ENCODE peak calls at places on chromosomes 2 and 18, in ten cellular contexts. O is LoVo, F is gastrocnemius medialis, C is HuH-7, J is GM10248, Y is endothelial cell, T is Caki2, H is caudate nucleus, P is dorsolateral prefrontal cortex, N is Daoy. M is an unnamed sample.

GRCh38 chr2:224038049-224038829 is 847 bp downstream of the SERPINE2 start:
- DNase-seq in P (peak), O (peak), F (no peak), C (peak), N (peak), H (no peak), J (peak), Y (peak), T (peak), M (peak)

GRCh38 chr2:55017880-55018279 is 32.4 kb downstream of the RTN4 start:
- DNase-seq in P (no peak), N (no peak), O (no peak), C (no peak), T (no peak), Y (no peak), H (no peak), J (no peak), F (no peak), M (no peak)

GRCh38 chr2:68974251-68974650 is at the start of gene GKN1:
- DNase-seq in Y (no peak), C (no peak), T (no peak), F (no peak), H (no peak), P (no peak), N (peak), O (no peak), J (no peak), M (no peak)

GRCh38 chr2:199465988-199466703 is 8.4 kb upstream of the SATB2 start:
- DNase-seq in P (no peak), H (no peak), F (no peak), J (no peak), Y (no peak), N (no peak), O (no peak), T (no peak), C (no peak), M (no peak)

GRCh38 chr2:170816499-170817246 is at the start of gene GAD1:
- DNase-seq in F (peak), Y (peak), N (peak), H (peak), C (peak), O (peak), J (peak), P (peak), T (peak), M (peak)

GRCh38 chr2:196324212-196324611 is 152.8 kb upstream of the STK17B start:
- DNase-seq in P (no peak), N (no peak), F (no peak), H (no peak), T (no peak), O (no peak), J (no peak), Y (no peak), C (no peak), M (no peak)

GRCh38 chr18:47756364-47757016 is 174.0 kb downstream of the SMAD2 start:
- DNase-seq in F (peak), C (peak), H (no peak), P (peak), T (no peak), O (peak), J (peak), Y (peak), N (peak), M (peak)

GRCh38 chr2:144456680-144457079 is 63.2 kb downstream of the ZEB2 start:
- DNase-seq in T (no peak), H (no peak), F (peak), J (no peak), Y (no peak), O (no peak), N (peak), C (peak), P (no peak), M (no peak)

GRCh38 chr2:109284816-109285215 is 155.8 kb downstream of the SH3RF3 start:
- DNase-seq in C (no peak), Y (no peak), P (no peak), O (no peak), N (peak), H (no peak), T (no peak), J (no peak), F (peak), M (peak)

GRCh38 chr2:81324046-81324445 is 1019.5 kb upstream of the LRRTM1 start:
- DNase-seq in H (no peak), F (no peak), O (no peak), J (no peak), P (no peak), T (peak), C (peak), Y (peak), N (no peak), M (peak)

GRCh38 chr18:78912336-78912735 is 67.3 kb upstream of the SALL3 start:
- DNase-seq in Y (no peak), J (no peak), C (no peak), N (no peak), T (no peak), H (no peak), F (no peak), O (no peak), P (no peak), M (no peak)

GRCh38 chr2:242052421-242052820 is 182.9 kb downstream of the RTP5 start:
- DNase-seq in Y (no peak), J (no peak), O (no peak), H (no peak), P (no peak), C (no peak), T (no peak), F (no peak), N (no peak), M (no peak)

GRCh38 chr2:11750422-11750821 is 4.0 kb downstream of the LPIN1 start:
- DNase-seq in T (no peak), P (no peak), Y (no peak), N (no peak), O (no peak), J (peak), F (no peak), C (no peak), H (peak), M (no peak)

GRCh38 chr2:235689427-235689853 is 195.6 kb downstream of the AGAP1 start:
- DNase-seq in P (peak), H (peak), O (no peak), J (no peak), T (no peak), N (no peak), F (no peak), Y (no peak), C (no peak), M (no peak)

GRCh38 chr2:64338910-64339500 is 115.0 kb upstream of the LGALSL start:
- DNase-seq in N (peak), P (no peak), O (peak), C (no peak), F (no peak), Y (no peak), J (no peak), H (no peak), T (peak), M (peak)

GRCh38 chr2:144237845-144238637 is 281.9 kb downstream of the ZEB2 start:
- DNase-seq in C (no peak), T (no peak), P (no peak), N (no peak), J (no peak), F (peak), O (no peak), Y (no peak), H (no peak), M (no peak)

GRCh38 chr2:112621792-112622527 is 23.8 kb upstream of the SLC20A1 start:
- DNase-seq in T (no peak), J (no peak), H (no peak), P (no peak), Y (no peak), C (no peak), F (no peak), O (no peak), N (peak), M (no peak)

GRCh38 chr2:88099798-88100488 is 27.9 kb downstream of the FABP1 start:
- DNase-seq in H (no peak), T (peak), J (no peak), O (no peak), Y (peak), P (no peak), N (peak), C (no peak), F (peak), M (peak)

GRCh38 chr2:167637726-167638125 is 609.7 kb downstream of the STK39 start:
- DNase-seq in T (no peak), Y (no peak), N (no peak), F (no peak), H (no peak), P (no peak), C (no peak), J (no peak), O (no peak), M (no peak)

GRCh38 chr2:176118606-176119370 is 2.2 kb downstream of the HOXD10 start:
- DNase-seq in P (no peak), J (no peak), N (peak), C (peak), O (peak), T (no peak), Y (no peak), F (no peak), H (no peak), M (peak)

GRCh38 chr2:11100976-11101375 is 54.3 kb upstream of the SLC66A3 start:
- DNase-seq in T (no peak), H (no peak), N (no peak), O (no peak), Y (no peak), F (no peak), P (no peak), J (no peak), C (no peak), M (no peak)

GRCh38 chr2:44926957-44927356 is 14.5 kb upstream of the SIX3 start:
- DNase-seq in O (no peak), T (no peak), H (no peak), N (no peak), P (no peak), F (no peak), C (no peak), Y (no peak), J (no peak), M (no peak)

GRCh38 chr2:161136696-161137324 is 23.4 kb upstream of the TANK start:
- DNase-seq in N (peak), H (no peak), C (no peak), P (no peak), O (no peak), Y (no peak), J (peak), F (no peak), T (peak), M (peak)

GRCh38 chr18:21391074-21391673 is 149.1 kb downstream of the GREB1L start:
- DNase-seq in Y (no peak), F (no peak), N (peak), P (no peak), T (peak), O (peak), J (no peak), H (no peak), C (no peak), M (no peak)

GRCh38 chr2:120691410-120691809 is 44.3 kb upstream of the GLI2 start:
- DNase-seq in Y (no peak), N (no peak), F (no peak), P (no peak), O (no peak), H (no peak), C (no peak), T (no peak), J (no peak), M (no peak)

GRCh38 chr2:28577796-28578680 is 82.2 kb downstream of the PLB1 start:
- DNase-seq in C (no peak), P (no peak), T (no peak), Y (no peak), J (no peak), H (no peak), N (no peak), O (no peak), F (peak), M (no peak)

GRCh38 chr2:116153729-116154128 is 1660.8 kb upstream of the DDX18 start:
- DNase-seq in F (no peak), P (no peak), N (no peak), J (no peak), H (no peak), O (no peak), T (no peak), Y (no peak), C (no peak), M (peak)

GRCh38 chr2:119175517-119175916 is 17.0 kb upstream of the C1QL2 start:
- DNase-seq in T (no peak), H (no peak), Y (no peak), N (no peak), O (no peak), P (no peak), J (no peak), F (no peak), C (no peak), M (no peak)

GRCh38 chr2:58702302-58702696 is 461.2 kb upstream of the FANCL start:
- DNase-seq in Y (no peak), J (no peak), C (no peak), O (no peak), N (peak), T (peak), H (no peak), F (no peak), P (no peak), M (no peak)

GRCh38 chr18:76727589-76727988 is 94.8 kb upstream of the ZNF236 start:
- DNase-seq in T (no peak), N (no peak), O (no peak), C (no peak), J (no peak), F (no peak), H (no peak), Y (no peak), P (no peak), M (no peak)

M was measured in SJCRH30.